ENCODE peak calls at places on chromosomes 13 and 19, in eight cellular contexts. Q, E, G, R, D, S, T and Z are unnamed samples. For H3K4me1 and H3K27me3, the result is how much of the 10 kb centered on the place peaks cover.

GRCh38 chr19:33098023-33098652 is 17.2 kb downstream of the GPATCH1 start:
- DNase-seq in E (no peak), R (peak), S (no peak), Q (no peak), T (peak), D (no peak), G (no peak), Z (no peak)

GRCh38 chr13:78660130-78660857 is 1.3 kb upstream of the OBI1 start:
- DNase-seq in Q (no peak), G (no peak), R (peak), E (no peak), T (no peak), D (no peak), S (no peak), Z (peak)

GRCh38 chr19:15787611-15788155 is at the start of gene OR10H5:
- DNase-seq in Q (no peak), E (no peak), R (no peak), D (no peak), G (no peak), T (no peak), S (no peak), Z (no peak)

GRCh38 chr19:22612316-22612715 is 21.8 kb upstream of the ZNF492 start:
- DNase-seq in S (no peak), E (no peak), R (no peak), D (no peak), T (no peak), G (no peak), Q (no peak), Z (no peak)

GRCh38 chr13:113845055-113845454 is 18.8 kb downstream of the GAS6 start:
- DNase-seq in G (peak), Q (peak), E (no peak), R (peak), S (peak), D (no peak), T (no peak), Z (no peak)

GRCh38 chr19:51904331-51905165 is at the start of gene ZNF649:
- DNase-seq in Q (peak), G (peak), T (peak), D (peak), R (peak), E (peak), S (peak), Z (peak)

GRCh38 chr19:13098291-13099072 is 4.2 kb downstream of the LYL1 start:
- DNase-seq in S (peak), E (peak), T (no peak), Q (no peak), D (no peak), R (no peak), G (peak), Z (peak)

GRCh38 chr19:21135433-21135832 is 6.4 kb upstream of the ZNF431 start:
- DNase-seq in D (no peak), Q (no peak), G (no peak), R (no peak), E (no peak), S (no peak), T (no peak), Z (no peak)

GRCh38 chr19:16051254-16052025 is 24.9 kb upstream of the TPM4 start:
- DNase-seq in S (no peak), Q (no peak), D (no peak), E (no peak), G (no peak), T (no peak), R (no peak), Z (peak)

GRCh38 chr19:44607049-44607448 is 6.3 kb upstream of the IGSF23 start:
- DNase-seq in Q (no peak), R (no peak), S (no peak), E (no peak), T (no peak), D (no peak), G (peak), Z (no peak)

GRCh38 chr13:102798653-102799543 is at the start of the genes BIVM and POGLUT2:
- DNase-seq in S (peak), Q (peak), D (peak), G (peak), T (peak), E (peak), R (peak), Z (peak)

GRCh38 chr13:44313674-44314073 is 60.0 kb upstream of the SERP2 start:
- DNase-seq in R (no peak), E (no peak), Q (no peak), D (no peak), T (peak), G (no peak), S (no peak), Z (no peak)

GRCh38 chr19:56080669-56081401 is 40.3 kb downstream of the ZNF787 start:
- DNase-seq in E (peak), Q (peak), R (peak), T (no peak), G (peak), S (peak), D (peak), Z (peak)

GRCh38 chr13:82627183-82627582 is 1255.1 kb downstream of the SLITRK1 start:
- DNase-seq in E (no peak), R (no peak), T (no peak), G (no peak), S (no peak), D (no peak), Q (no peak), Z (no peak)

GRCh38 chr19:23273022-23273593 is 22.9 kb upstream of the ZNF724 start:
- DNase-seq in G (no peak), D (no peak), E (no peak), T (no peak), R (no peak), Q (no peak), S (no peak), Z (no peak)

GRCh38 chr13:112875627-112876026 is 93.4 kb upstream of the MCF2L start:
- DNase-seq in Q (peak), S (no peak), T (no peak), D (no peak), E (no peak), G (no peak), R (no peak), Z (no peak)

GRCh38 chr19:48398329-48399235 is 5.1 kb downstream of the GRIN2D start:
- DNase-seq in T (no peak), E (peak), D (no peak), R (peak), S (peak), G (peak), Q (peak), Z (peak)

GRCh38 chr19:2089001-2089711 is 7.0 kb downstream of the MOB3A start:
- DNase-seq in G (no peak), Q (no peak), D (no peak), R (no peak), E (no peak), S (no peak), T (no peak), Z (no peak)

GRCh38 chr19:42433503-42434260 is 6.5 kb upstream of the LIPE start:
- DNase-seq in G (peak), R (peak), S (peak), Q (peak), T (no peak), D (no peak), E (peak), Z (peak)

GRCh38 chr13:51913421-51914136 is 51.8 kb downstream of the CCDC70 start:
- DNase-seq in E (no peak), T (no peak), S (no peak), R (no peak), Q (no peak), D (no peak), G (no peak), Z (no peak)

GRCh38 chr19:18051887-18052286 is 34.8 kb downstream of the IL12RB1 start:
- DNase-seq in Q (no peak), T (no peak), S (peak), R (no peak), D (no peak), G (peak), E (peak), Z (no peak)

GRCh38 chr13:51113186-51113881 is 2.3 kb upstream of the C13orf42 start:
- DNase-seq in Q (no peak), R (no peak), E (no peak), G (no peak), S (no peak), T (no peak), D (no peak), Z (no peak)

GRCh38 chr19:664913-665443 is 2.0 kb upstream of the RNF126 start:
- DNase-seq in R (peak), G (peak), S (peak), T (no peak), E (peak), Q (peak), D (no peak), Z (peak)

GRCh38 chr19:56076413-56076998 is 44.6 kb downstream of the ZNF787 start:
- DNase-seq in G (peak), D (no peak), Q (no peak), S (peak), E (no peak), R (peak), T (peak), Z (peak)

GRCh38 chr13:26011996-26012688 is 39.7 kb downstream of the SHISA2 start:
- DNase-seq in D (no peak), R (no peak), Q (peak), S (peak), G (no peak), E (peak), T (no peak), Z (peak)

GRCh38 chr13:48000559-48001126 is 430 bp downstream of the SUCLA2 start:
- DNase-seq in G (peak), S (no peak), D (no peak), E (no peak), R (no peak), T (no peak), Q (no peak), Z (peak)

GRCh38 chr19:31339405-31339804 is 9.8 kb downstream of the TSHZ3 start:
- DNase-seq in T (no peak), Q (no peak), R (no peak), E (no peak), S (no peak), D (no peak), G (no peak), Z (no peak)

GRCh38 chr19:56727731-56728130 is 56.2 kb upstream of the ZNF835 start:
- DNase-seq in Q (no peak), D (no peak), T (no peak), E (no peak), R (no peak), S (no peak), G (no peak), Z (no peak)

GRCh38 chr13:95185851-95186250 is 115.4 kb downstream of the ABCC4 start:
- DNase-seq in R (no peak), D (no peak), S (no peak), Q (no peak), G (peak), T (no peak), E (no peak), Z (peak)

GRCh38 chr19:3175761-3176714 is 2.5 kb upstream of the S1PR4 start:
- DNase-seq in Q (peak), E (no peak), D (no peak), T (no peak), R (no peak), S (no peak), G (peak), Z (no peak)

GRCh38 chr13:29840585-29840984 is 9.8 kb downstream of the UBL3 start:
- DNase-seq in G (no peak), R (no peak), S (no peak), E (no peak), T (no peak), D (no peak), Q (no peak), Z (no peak)

GRCh38 chr19:23203841-23204344 is 46.3 kb downstream of the ZNF724 start:
- DNase-seq in E (peak), G (no peak), T (no peak), D (no peak), Q (no peak), S (peak), R (no peak), Z (no peak)

GRCh38 chr13:110312669-110313031 is 5.6 kb downstream of the COL4A2 start:
- DNase-seq in D (no peak), S (no peak), E (no peak), Q (no peak), G (no peak), T (no peak), R (no peak), Z (no peak)

GRCh38 chr13:113499936-113500335 is 9.4 kb upstream of the DCUN1D2 start:
- DNase-seq in Q (no peak), R (no peak), E (no peak), S (no peak), G (no peak), T (no peak), D (no peak), Z (no peak)

GRCh38 chr13:33224686-33225085 is 60.9 kb downstream of the STARD13 start:
- DNase-seq in G (no peak), Q (no peak), E (no peak), D (no peak), R (no peak), S (no peak), T (no peak), Z (no peak)

GRCh38 chr13:19634129-19634740 is 776 bp downstream of the MPHOSPH8 start:
- DNase-seq in S (no peak), D (no peak), T (no peak), R (peak), E (no peak), Q (no peak), G (peak), Z (no peak)

GRCh38 chr19:57267294-57267693 is 13.0 kb upstream of the ZNF460 start:
- DNase-seq in T (no peak), D (no peak), G (no peak), S (no peak), R (no peak), Q (no peak), E (no peak), Z (no peak)

GRCh38 chr19:48102870-48103751 is 7.5 kb downstream of the PLA2G4C start:
- DNase-seq in G (peak), Q (no peak), S (no peak), R (peak), E (no peak), D (no peak), T (no peak), Z (no peak)

GRCh38 chr19:33424181-33424580 is 50.7 kb downstream of the CEBPG start:
- DNase-seq in R (no peak), S (no peak), T (no peak), D (no peak), E (no peak), G (no peak), Q (no peak), Z (no peak)

GRCh38 chr13:75993246-75993645 is 357.1 kb downstream of the LMO7 start:
- DNase-seq in S (no peak), E (no peak), T (no peak), G (no peak), Q (no peak), R (no peak), D (no peak), Z (no peak)
- H3K4me1 ChIP-seq in S (under half), E (under half), T (under half), G (under half), Q (under half), R (under half), D (under half), Z (under half)

GRCh38 chr19:6101991-6102390 is 8.3 kb downstream of the RFX2 start:
- DNase-seq in G (no peak), R (no peak), S (no peak), T (no peak), D (no peak), Q (no peak), E (no peak), Z (no peak)

GRCh38 chr19:6108721-6109633 is 1.3 kb downstream of the RFX2 start:
- DNase-seq in S (peak), G (peak), T (no peak), Q (peak), R (no peak), D (no peak), E (peak), Z (peak)

GRCh38 chr19:6103217-6103644 is 7.1 kb downstream of the RFX2 start:
- DNase-seq in S (peak), T (no peak), R (no peak), G (peak), D (peak), E (peak), Q (peak), Z (no peak)

GRCh38 chr19:6103894-6104293 is 6.4 kb downstream of the RFX2 start:
- DNase-seq in E (no peak), R (no peak), T (no peak), G (no peak), Q (no peak), D (no peak), S (no peak), Z (no peak)

GRCh38 chr19:6105444-6105843 is 4.9 kb downstream of the RFX2 start:
- DNase-seq in S (no peak), Q (no peak), T (no peak), R (no peak), E (no peak), D (no peak), G (no peak), Z (no peak)
- H3K27ac ChIP-seq in S (peak), Q (peak), T (no peak), R (no peak), E (peak), D (peak), G (peak), Z (no peak)

GRCh38 chr19:14443632-14444216 is 10.6 kb downstream of the PKN1 start:
- DNase-seq in G (no peak), R (no peak), E (no peak), Q (no peak), T (no peak), S (no peak), D (no peak), Z (no peak)
- H3K27me3 ChIP-seq in G (under half), R (under half), E (under half), Q (under half), T (under half), S (under half), D (under half), Z (under half)

DNA sequence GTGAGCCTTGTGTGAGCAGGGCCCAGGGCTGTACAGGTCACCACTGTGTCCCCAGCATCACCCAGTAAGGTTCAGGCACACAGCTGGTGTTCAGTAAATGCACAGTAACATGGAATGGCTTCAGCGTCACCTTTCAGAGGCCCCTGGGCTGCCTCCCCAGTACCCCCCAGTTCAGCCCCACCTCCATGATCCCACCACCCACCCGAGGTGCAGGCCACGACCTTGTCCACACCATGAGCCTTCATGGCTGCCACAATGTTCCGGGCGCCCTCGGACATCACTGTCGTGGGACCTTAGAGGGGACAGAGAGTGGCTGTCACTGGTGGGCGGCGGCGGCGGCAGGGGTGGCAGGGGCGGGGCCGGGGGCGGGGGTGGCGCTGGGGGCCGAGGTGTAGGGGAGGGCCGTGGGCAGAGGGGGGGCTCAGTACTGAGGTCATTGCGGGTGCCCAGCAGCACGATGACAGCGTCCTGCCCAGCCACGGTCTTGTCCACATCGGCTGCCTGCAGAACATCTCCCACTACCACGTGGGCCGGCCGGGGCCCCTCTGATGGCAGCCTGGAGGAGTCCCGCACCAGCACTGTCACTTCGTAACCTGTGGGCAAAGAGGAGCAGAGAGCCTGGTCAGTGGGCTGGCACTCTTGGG is 7.5 kb downstream of the BLVRB start:
- DNase-seq in T (no peak), D (no peak), G (no peak), S (peak), R (no peak), Q (no peak), E (no peak), Z (no peak)
- H3K4me1 ChIP-seq in T (under half), D (under half), G (under half), S (under half), R (under half), Q (under half), E (under half), Z (under half)

GRCh38 chr19:35992902-35993765 is 1.9 kb upstream of the SDHAF1 start:
- DNase-seq in E (no peak), D (no peak), T (no peak), R (no peak), S (no peak), G (no peak), Q (no peak), Z (no peak)

GRCh38 chr19:35994868-35995654 is at the start of gene SDHAF1:
- DNase-seq in Q (peak), R (peak), D (peak), S (peak), E (peak), G (peak), T (peak), Z (peak)

GRCh38 chr19:35995655-35995993 is 636 bp downstream of the SDHAF1 start:
- DNase-seq in G (peak), E (peak), D (no peak), S (peak), Q (no peak), T (no peak), R (peak), Z (no peak)

GRCh38 chr19:36001605-36002004 is 6.6 kb downstream of the SDHAF1 start:
- DNase-seq in Q (no peak), E (no peak), D (no peak), R (no peak), S (no peak), G (no peak), T (no peak), Z (no peak)

DNA sequence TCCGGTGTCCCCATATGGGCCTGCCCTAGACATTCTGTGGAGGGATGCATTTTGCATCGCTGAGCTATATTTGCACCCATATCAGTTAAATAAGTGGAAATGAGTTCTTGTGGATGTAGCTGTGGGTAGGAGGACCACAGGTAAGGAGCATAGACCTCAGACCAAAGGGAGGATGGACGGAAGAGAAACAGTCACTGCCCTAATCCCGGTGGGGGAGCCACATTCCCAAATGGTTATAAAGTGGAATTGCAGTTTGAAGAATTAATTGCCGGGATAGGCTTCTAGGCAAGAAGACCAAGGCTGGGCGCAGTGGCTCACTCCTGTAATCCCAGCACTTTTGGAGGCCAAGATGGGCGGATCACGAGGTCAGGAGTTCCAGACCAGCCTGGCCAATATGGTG is 1.8 kb downstream of the SDHAF1 start:
- DNase-seq in T (no peak), S (no peak), G (no peak), R (no peak), Q (no peak), E (no peak), D (no peak), Z (no peak)
- H3K27ac ChIP-seq in T (no peak), S (no peak), G (no peak), R (peak), Q (no peak), E (no peak), D (no peak), Z (peak)

DNA sequence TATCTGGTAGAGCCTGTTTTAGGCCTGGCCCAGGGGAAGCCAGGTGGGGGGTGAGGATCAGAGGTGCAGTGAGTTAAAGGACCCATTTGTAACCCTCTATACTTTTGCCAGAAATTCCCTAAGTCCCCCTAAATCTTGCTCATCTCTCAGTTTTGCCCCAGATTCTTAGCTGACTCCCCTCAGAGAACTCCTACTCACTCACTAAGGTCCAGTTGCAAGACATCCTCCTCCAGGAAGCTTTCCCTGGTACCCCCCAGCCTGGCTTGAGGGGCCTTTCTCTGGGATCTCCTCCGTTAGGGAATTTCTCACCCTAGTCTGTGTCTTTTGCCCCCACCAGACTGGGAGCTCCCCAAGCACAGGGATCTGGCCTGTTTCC is 1.9 kb downstream of the TSKS start:
- DNase-seq in T (no peak), E (no peak), D (no peak), R (no peak), Q (no peak), S (no peak), G (no peak), Z (no peak)
- H3K27me3 ChIP-seq in T (under half), E (under half), D (under half), R (under half), Q (under half), S (under half), G (under half), Z (under half)